ENCODE peak calls at places on chromosomes 12 and 14, in four cellular contexts. W, V, U and K are unnamed samples.

GRCh38 chr14:65824285-65824977 is 411.9 kb downstream of the FUT8 start:
- DNase-seq in W (peak), V (peak), U (peak), K (peak)

GRCh38 chr12:122126713-122127597 is 47.1 kb downstream of the IL31 start:
- DNase-seq in W (no peak), V (no peak), U (no peak), K (peak)

GRCh38 chr12:54439096-54439495 is 20.0 kb upstream of the ITGA5 start:
- DNase-seq in W (no peak), V (no peak), U (no peak), K (no peak)

GRCh38 chr14:34064349-34064748 is 113.5 kb upstream of the EGLN3 start:
- DNase-seq in W (no peak), V (no peak), U (no peak), K (no peak)

GRCh38 chr12:50297996-50298395 is 14.7 kb upstream of the LIMA1 start:
- DNase-seq in W (no peak), V (no peak), U (no peak), K (no peak)

GRCh38 chr14:105414456-105415371 is 4.9 kb upstream of the MTA1 start:
- DNase-seq in W (peak), V (peak), U (no peak), K (peak)

GRCh38 chr12:11731455-11731854 is 82.0 kb downstream of the ETV6 start:
- DNase-seq in W (no peak), V (no peak), U (no peak), K (no peak)

GRCh38 chr12:674272-674781 is 11.1 kb upstream of the NINJ2 start:
- DNase-seq in W (no peak), V (no peak), U (no peak), K (no peak)

GRCh38 chr12:78181544-78182162 is 351.0 kb downstream of the NAV3 start:
- DNase-seq in W (no peak), V (no peak), U (peak), K (peak)

GRCh38 chr12:105025890-105026289 is 39.8 kb downstream of the NOPCHAP1 start:
- DNase-seq in W (no peak), V (no peak), U (no peak), K (no peak)

GRCh38 chr12:104215638-104216297 is at the start of gene TXNRD1:
- DNase-seq in W (peak), V (peak), U (peak), K (peak)

GRCh38 chr12:89650239-89650638 is 58.4 kb downstream of the ATP2B1 start:
- DNase-seq in W (no peak), V (no peak), U (no peak), K (no peak)

GRCh38 chr14:98855926-98856325 is 416.1 kb downstream of the BCL11B start:
- DNase-seq in W (no peak), V (no peak), U (no peak), K (no peak)

GRCh38 chr12:115916910-115917668 is 360.4 kb downstream of the MED13L start:
- DNase-seq in W (peak), V (peak), U (peak), K (peak)

GRCh38 chr12:114611145-114612018 is 72.6 kb downstream of the TBX3 start:
- DNase-seq in W (no peak), V (no peak), U (no peak), K (no peak)

GRCh38 chr14:63893701-63894458 is 41.1 kb downstream of the SYNE2 start:
- DNase-seq in W (no peak), V (no peak), U (peak), K (peak)

GRCh38 chr12:9096563-9097176 is 19.0 kb downstream of the A2M start:
- DNase-seq in W (no peak), V (no peak), U (no peak), K (no peak)

GRCh38 chr14:51593397-51593796 is 58.3 kb upstream of the FRMD6 start:
- DNase-seq in W (no peak), V (no peak), U (no peak), K (no peak)

GRCh38 chr12:53076461-53076860 is 2.7 kb downstream of the SPRYD3 start:
- DNase-seq in W (no peak), V (no peak), U (no peak), K (no peak)

GRCh38 chr14:53748691-53749090 is 207.9 kb downstream of the BMP4 start:
- DNase-seq in W (no peak), V (no peak), U (no peak), K (no peak)

GRCh38 chr14:102418169-102418852 is 55.6 kb downstream of the TECPR2 start:
- DNase-seq in W (no peak), V (no peak), U (no peak), K (no peak)

GRCh38 chr12:62194031-62194430 is 66.2 kb upstream of the USP15 start:
- DNase-seq in W (no peak), V (no peak), U (no peak), K (no peak)

GRCh38 chr14:48967419-48967818 is 618.8 kb downstream of the RPS29 start:
- DNase-seq in W (no peak), V (no peak), U (no peak), K (no peak)

GRCh38 chr12:115583591-115583990 is 693.9 kb downstream of the MED13L start:
- DNase-seq in W (no peak), V (no peak), U (no peak), K (no peak)

GRCh38 chr12:79566452-79566851 is 124.3 kb downstream of the PAWR start:
- DNase-seq in W (no peak), V (no peak), U (no peak), K (no peak)

GRCh38 chr14:61574514-61574807 is 120.9 kb upstream of the HIF1A start:
- DNase-seq in W (no peak), V (no peak), U (no peak), K (no peak)

GRCh38 chr14:38866461-38866860 is 236.6 kb downstream of the SEC23A start:
- DNase-seq in W (no peak), V (no peak), U (no peak), K (no peak)

GRCh38 chr12:43285248-43285647 is 266.8 kb downstream of the ADAMTS20 start:
- DNase-seq in W (no peak), V (no peak), U (no peak), K (no peak)

GRCh38 chr12:91778938-91779400 is 366.7 kb downstream of the BTG1 start:
- DNase-seq in W (no peak), V (no peak), U (peak), K (peak)

GRCh38 chr14:64604854-64605253 is 55.1 kb downstream of the PPP1R36 start:
- DNase-seq in W (no peak), V (no peak), U (no peak), K (no peak)

GRCh38 chr14:22220427-22220826 is 368.6 kb downstream of the DAD1 start:
- DNase-seq in W (no peak), V (no peak), U (no peak), K (no peak)

GRCh38 chr14:54877015-54877702 is 25.5 kb downstream of the GCH1 start:
- DNase-seq in W (no peak), V (no peak), U (no peak), K (peak)

GRCh38 chr12:123436017-123436964 is at the start of gene RILPL2:
- DNase-seq in W (peak), V (peak), U (peak), K (peak)
- H2BK120ac ChIP-seq in W (no peak), V (no peak), U (no peak), K (no peak)

GRCh38 chr12:47306130-47306529 is 226.4 kb upstream of the AMIGO2 start:
- DNase-seq in W (no peak), V (no peak), U (no peak), K (no peak)
- H2BK120ac ChIP-seq in W (no peak), V (no peak), U (peak), K (peak)

GRCh38 chr14:68198713-68199464 is 379.3 kb downstream of the RAD51B start:
- DNase-seq in W (no peak), V (no peak), U (no peak), K (no peak)
- H2BK120ac ChIP-seq in W (no peak), V (no peak), U (peak), K (no peak)

DNA sequence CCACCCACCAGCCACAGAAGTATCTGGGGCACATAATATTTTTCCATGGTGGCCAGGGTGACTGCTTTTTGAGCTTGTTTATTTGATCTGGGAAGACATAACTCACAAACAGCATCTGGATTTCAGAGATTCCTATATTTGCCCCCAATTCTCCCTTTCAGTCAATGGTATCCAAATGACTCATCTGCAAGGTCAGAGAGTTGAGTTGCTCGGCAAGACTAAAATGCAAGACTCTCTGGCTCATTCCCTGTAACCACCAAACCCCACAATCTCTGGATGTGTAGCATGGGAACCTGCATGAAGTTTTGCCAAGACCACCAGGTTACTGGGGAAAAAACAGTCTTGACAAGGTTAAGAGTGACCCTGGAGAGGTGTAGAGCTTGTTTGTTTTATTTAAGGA is 174.9 kb upstream of the FAR2 start:
- DNase-seq in W (no peak), V (no peak), U (no peak), K (no peak)
- H2BK120ac ChIP-seq in W (no peak), V (no peak), U (no peak), K (no peak)

DNA sequence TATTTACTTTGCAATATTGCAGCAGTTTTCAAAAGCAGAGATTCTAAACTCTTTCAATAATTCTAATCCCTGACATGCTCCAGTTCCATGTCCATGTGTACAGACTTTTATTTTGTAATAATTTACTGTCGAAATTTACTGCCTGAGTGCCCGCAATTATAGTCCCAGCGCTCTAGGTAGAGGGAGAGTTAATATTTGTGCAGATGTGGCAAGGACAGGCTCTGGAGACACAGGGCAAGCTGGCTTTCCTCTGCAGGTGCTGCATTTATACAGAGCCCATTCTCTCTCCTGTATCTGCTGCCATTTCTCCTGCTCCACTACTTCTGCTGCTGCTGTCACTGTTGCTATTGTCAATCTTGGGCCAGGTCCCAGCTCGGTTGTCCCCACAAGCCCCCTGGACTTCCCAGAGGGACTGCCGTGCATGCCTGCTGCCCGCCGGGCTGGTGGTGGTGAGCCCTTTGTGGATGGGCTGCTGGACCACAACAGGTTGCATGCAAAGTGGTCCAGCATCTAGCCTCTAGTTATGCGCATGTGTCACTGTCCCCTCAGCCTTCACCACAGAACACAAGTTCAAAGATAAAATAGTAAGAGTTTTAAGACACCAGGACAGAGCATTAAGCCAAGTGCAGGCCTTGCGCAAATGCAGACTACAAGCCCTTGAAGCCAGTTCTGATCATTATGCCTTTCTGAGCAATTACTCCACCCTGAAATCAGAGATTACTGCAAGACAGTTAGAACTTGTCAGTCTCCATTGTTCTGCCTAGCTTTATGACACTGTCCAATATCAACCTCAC is 40.8 kb upstream of the CSRP2 start:
- DNase-seq in W (no peak), V (no peak), U (no peak), K (no peak)
- H2BK120ac ChIP-seq in W (no peak), V (no peak), U (no peak), K (no peak)

GRCh38 chr12:6273931-6274687 is 36.4 kb upstream of the PLEKHG6 start:
- DNase-seq in W (no peak), V (no peak), U (peak), K (peak)
- H2BK120ac ChIP-seq in W (peak), V (no peak), U (peak), K (no peak)

GRCh38 chr12:6887460-6887859 is 14.4 kb upstream of the SPSB2 start:
- DNase-seq in W (no peak), V (no peak), U (no peak), K (no peak)

GRCh38 chr12:6891637-6892036 is 13.0 kb upstream of the LRRC23 start:
- DNase-seq in W (no peak), V (no peak), U (no peak), K (no peak)

GRCh38 chr12:6888360-6888759 is 15.3 kb upstream of the SPSB2 start:
- DNase-seq in W (no peak), V (no peak), U (no peak), K (no peak)

GRCh38 chr12:6896846-6897435 is 7.7 kb upstream of the LRRC23 start:
- DNase-seq in W (no peak), V (no peak), U (no peak), K (no peak)

GRCh38 chr12:6890789-6891624 is 13.6 kb upstream of the LRRC23 start:
- DNase-seq in W (peak), V (peak), U (peak), K (peak)
- H2BK120ac ChIP-seq in W (no peak), V (no peak), U (peak), K (peak)

DNA sequence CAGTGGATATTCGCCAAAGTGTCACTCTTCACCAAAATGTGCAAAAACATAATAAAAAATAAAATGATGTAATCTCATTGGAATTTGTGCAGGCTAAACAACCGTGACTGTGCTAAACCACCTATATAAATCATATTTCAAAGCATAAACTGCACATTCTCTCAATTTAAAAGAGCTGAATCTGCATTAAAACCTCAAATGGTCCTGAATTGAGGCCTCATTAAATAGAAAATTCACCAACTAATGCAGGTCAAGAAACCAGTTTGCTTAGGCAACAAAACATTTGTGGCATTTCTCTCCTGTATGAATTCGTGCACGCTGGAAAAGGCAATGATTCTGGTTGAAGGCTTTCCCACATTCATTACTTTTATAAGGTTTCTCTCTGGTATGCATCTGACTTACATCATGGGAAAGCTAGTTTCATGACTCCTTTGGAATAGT is 80.1 kb upstream of the IFNG-AS1 start:
- DNase-seq in W (no peak), V (no peak), U (peak), K (no peak)
- H2BK120ac ChIP-seq in W (no peak), V (no peak), U (no peak), K (no peak)

GRCh38 chr12:69239286-69239921 is at the start of gene CPSF6:
- DNase-seq in W (peak), V (peak), U (peak), K (peak)
- H2BK120ac ChIP-seq in W (no peak), V (no peak), U (peak), K (peak)

DNA sequence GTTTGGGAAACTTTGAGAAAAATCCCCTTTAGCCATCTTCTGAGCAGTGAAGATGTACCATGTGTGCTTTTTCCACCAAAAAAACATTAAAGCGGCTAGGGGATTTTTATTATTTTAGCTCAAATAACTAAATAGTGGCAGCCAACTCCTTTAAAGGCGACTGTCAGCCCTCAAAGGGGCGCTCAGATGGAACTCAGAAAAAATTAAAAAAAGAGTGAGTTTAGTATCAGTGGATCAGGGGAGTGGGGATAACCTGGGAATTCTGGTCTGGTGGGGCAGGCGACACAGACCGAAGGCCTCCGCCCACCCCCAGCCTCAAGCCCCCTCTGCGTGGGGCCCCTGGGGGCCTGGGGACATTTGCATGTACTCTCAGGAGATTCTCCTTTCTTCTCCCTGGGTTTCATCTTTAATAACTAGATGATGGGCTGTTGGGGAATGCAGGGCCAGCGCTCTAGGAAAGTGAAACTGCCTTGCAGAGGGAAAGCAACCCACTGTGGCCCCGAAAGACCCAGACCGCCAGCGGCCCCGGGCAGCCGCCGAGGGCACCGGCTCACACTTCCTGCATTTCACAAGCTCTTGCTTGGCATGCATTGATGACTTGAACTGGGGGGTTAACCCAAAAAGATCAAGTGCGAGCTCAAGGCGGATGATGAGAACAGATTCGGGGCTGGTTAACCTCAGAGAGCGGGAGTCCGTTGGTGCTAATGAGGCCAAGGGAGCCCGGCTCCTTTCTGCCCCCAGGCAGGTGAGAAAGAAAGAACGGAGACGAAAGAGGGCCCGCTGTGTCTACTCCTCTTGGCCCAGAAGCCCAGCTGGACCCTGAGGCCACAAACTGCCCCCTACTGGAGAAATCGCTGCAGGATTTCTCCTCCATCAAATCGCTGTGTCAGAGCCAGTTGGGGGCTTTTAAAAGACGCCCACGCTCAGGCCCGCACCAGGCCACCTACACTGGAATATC is 7.3 kb upstream of the BATF start:
- DNase-seq in W (no peak), V (peak), U (peak), K (peak)
- H2BK120ac ChIP-seq in W (no peak), V (no peak), U (no peak), K (no peak)